ENCODE peak calls at places on chromosomes 7 and 10, in eight cellular contexts. U, R, K, O, H, W, M and L are unnamed samples.
A peak's percentile ranks its signal among the peaks of the same experiment; 100 is the strongest.

GRCh38 chr7:149415391-149416068 is 45.3 kb downstream of the ZNF777 start:
- DNase-seq in U (no peak), R (no peak), K (no peak), O (no peak), H (no peak), W (no peak), M (no peak), L (no peak)

GRCh38 chr7:113188396-113188795 is 70.0 kb upstream of the SMIM30 start:
- DNase-seq in U (no peak), R (no peak), K (no peak), O (no peak), H (no peak), W (no peak), M (no peak), L (no peak)

GRCh38 chr7:131235489-131236317 is 92.0 kb upstream of the MKLN1 start:
- DNase-seq in U (no peak), R (peak; percentile 96), K (peak; percentile 92), O (no peak), H (no peak), W (peak; percentile 59), M (no peak), L (no peak)

GRCh38 chr10:22690614-22691431 is 23.6 kb downstream of the PIP4K2A start:
- DNase-seq in U (no peak), R (no peak), K (peak; percentile 24), O (no peak), H (no peak), W (no peak), M (no peak), L (no peak)

GRCh38 chr7:80313067-80313626 is 178.5 kb downstream of the GNAI1 start:
- DNase-seq in U (no peak), R (no peak), K (no peak), O (no peak), H (no peak), W (no peak), M (no peak), L (no peak)

GRCh38 chr7:131608112-131608498 is 51.7 kb upstream of the PODXL start:
- DNase-seq in U (no peak), R (no peak), K (no peak), O (no peak), H (no peak), W (no peak), M (no peak), L (no peak)

GRCh38 chr7:104005197-104005596 is 15.7 kb upstream of the RELN start:
- DNase-seq in U (no peak), R (no peak), K (no peak), O (no peak), H (no peak), W (no peak), M (no peak), L (no peak)

GRCh38 chr10:48470115-48470892 is 134.6 kb downstream of the ARHGAP22 start:
- DNase-seq in U (no peak), R (no peak), K (no peak), O (peak; percentile 41), H (peak; percentile 6), W (no peak), M (peak; percentile 79), L (no peak)

GRCh38 chr10:14181197-14181936 is 149.4 kb downstream of the FRMD4A start:
- DNase-seq in U (no peak), R (no peak), K (no peak), O (no peak), H (no peak), W (no peak), M (no peak), L (no peak)

GRCh38 chr7:37982423-37982822 is 62.0 kb downstream of the EPDR1 start:
- DNase-seq in U (no peak), R (no peak), K (no peak), O (no peak), H (no peak), W (no peak), M (no peak), L (no peak)

GRCh38 chr7:127504715-127505114 is 80.7 kb downstream of the GCC1 start:
- DNase-seq in U (no peak), R (no peak), K (peak; percentile 39), O (no peak), H (peak; percentile 20), W (no peak), M (no peak), L (no peak)

GRCh38 chr10:10911035-10911434 is 106.6 kb upstream of the CELF2 start:
- DNase-seq in U (no peak), R (no peak), K (no peak), O (no peak), H (no peak), W (no peak), M (no peak), L (no peak)

GRCh38 chr7:2863461-2864066 is 19.5 kb upstream of the GNA12 start:
- DNase-seq in U (no peak), R (peak; percentile 93), K (peak; percentile 94), O (peak; percentile 41), H (peak; percentile 68), W (peak; percentile 84), M (peak; percentile 89), L (peak; percentile 76)

GRCh38 chr7:24381919-24382505 is 98.0 kb downstream of the NPY start:
- DNase-seq in U (no peak), R (no peak), K (peak; percentile 24), O (no peak), H (no peak), W (no peak), M (no peak), L (no peak)

GRCh38 chr10:71444284-71445054 is 47.7 kb downstream of the CDH23 start:
- DNase-seq in U (no peak), R (no peak), K (no peak), O (no peak), H (no peak), W (no peak), M (no peak), L (no peak)

GRCh38 chr10:72792288-72792687 is 100.3 kb downstream of the MCU start:
- DNase-seq in U (no peak), R (no peak), K (no peak), O (no peak), H (no peak), W (no peak), M (no peak), L (no peak)

GRCh38 chr7:25559581-25560367 is 331.5 kb upstream of the NPVF start:
- DNase-seq in U (no peak), R (no peak), K (no peak), O (no peak), H (no peak), W (no peak), M (no peak), L (no peak)